ENCODE peak calls at places on chromosomes 11 and 22, in five cellular contexts. One of them, this sample, is unnamed.

GRCh38 chr11:34075178-34075820 is 23.8 kb downstream of the CAPRIN1 start:
- ATAC-seq in K562: no peak
- ATAC-seq in HepG2: no peak
- ATAC-seq in Panc1: peak
- ATAC-seq in GM12878: no peak
- ATAC-seq in this sample: no peak

GRCh38 chr22:18997306-18997924 is 61.3 kb upstream of the PRODH start:
- ATAC-seq in K562: no peak
- ATAC-seq in HepG2: no peak
- ATAC-seq in Panc1: no peak
- ATAC-seq in GM12878: no peak
- ATAC-seq in this sample: no peak

GRCh38 chr11:61369372-61370348 is 7.5 kb downstream of the TMEM138 start:
- ATAC-seq in K562: peak
- ATAC-seq in HepG2: peak
- ATAC-seq in Panc1: peak
- ATAC-seq in GM12878: peak
- ATAC-seq in this sample: peak

GRCh38 chr11:47480762-47481161 is 31.8 kb upstream of the RAPSN start:
- ATAC-seq in K562: no peak
- ATAC-seq in HepG2: no peak
- ATAC-seq in Panc1: no peak
- ATAC-seq in GM12878: no peak
- ATAC-seq in this sample: no peak

GRCh38 chr11:114125959-114126358 is 66.4 kb downstream of the ZBTB16 start:
- ATAC-seq in K562: no peak
- ATAC-seq in HepG2: no peak
- ATAC-seq in Panc1: no peak
- ATAC-seq in GM12878: no peak
- ATAC-seq in this sample: no peak

GRCh38 chr11:67442504-67443398 is 525 bp downstream of the CORO1B start:
- ATAC-seq in K562: peak
- ATAC-seq in HepG2: peak
- ATAC-seq in Panc1: peak
- ATAC-seq in GM12878: no peak
- ATAC-seq in this sample: peak

GRCh38 chr11:113261709-113262475 is 52.5 kb upstream of the TTC12 start:
- ATAC-seq in K562: peak
- ATAC-seq in HepG2: no peak
- ATAC-seq in Panc1: no peak
- ATAC-seq in GM12878: no peak
- ATAC-seq in this sample: no peak

GRCh38 chr11:68506908-68507307 is 46.4 kb downstream of the PPP6R3 start:
- ATAC-seq in K562: no peak
- ATAC-seq in HepG2: no peak
- ATAC-seq in Panc1: no peak
- ATAC-seq in GM12878: peak
- ATAC-seq in this sample: no peak

GRCh38 chr11:78525720-78526119 is 48.9 kb downstream of the NARS2 start:
- ATAC-seq in K562: no peak
- ATAC-seq in HepG2: no peak
- ATAC-seq in Panc1: no peak
- ATAC-seq in GM12878: no peak
- ATAC-seq in this sample: no peak

GRCh38 chr11:12889243-12889642 is 119.9 kb upstream of the RASSF10 start:
- ATAC-seq in K562: no peak
- ATAC-seq in HepG2: no peak
- ATAC-seq in Panc1: no peak
- ATAC-seq in GM12878: no peak
- ATAC-seq in this sample: peak

GRCh38 chr22:46172522-46172921 is 22.2 kb downstream of the PPARA start:
- ATAC-seq in K562: no peak
- ATAC-seq in HepG2: no peak
- ATAC-seq in Panc1: no peak
- ATAC-seq in GM12878: no peak
- ATAC-seq in this sample: no peak

GRCh38 chr11:9672288-9672916 is 8.5 kb downstream of the SWAP70 start:
- ATAC-seq in K562: no peak
- ATAC-seq in HepG2: no peak
- ATAC-seq in Panc1: no peak
- ATAC-seq in GM12878: no peak
- ATAC-seq in this sample: no peak

GRCh38 chr11:57546869-57547518 is 9.6 kb downstream of the SMTNL1 start:
- ATAC-seq in K562: peak
- ATAC-seq in HepG2: peak
- ATAC-seq in Panc1: peak
- ATAC-seq in GM12878: peak
- ATAC-seq in this sample: no peak

GRCh38 chr11:1389103-1389931 is 417 bp upstream of the BRSK2 start:
- ATAC-seq in K562: peak
- ATAC-seq in HepG2: peak
- ATAC-seq in Panc1: peak
- ATAC-seq in GM12878: peak
- ATAC-seq in this sample: peak
- TF ChIP-seq POLR2AphosphoS5 in K562: no peak
- TF ChIP-seq POLR2AphosphoS5 in HepG2: no peak
- TF ChIP-seq POLR2AphosphoS5 in Panc1: peak
- TF ChIP-seq POLR2AphosphoS5 in GM12878: no peak
- TF ChIP-seq POLR2AphosphoS5 in this sample: no peak

DNA sequence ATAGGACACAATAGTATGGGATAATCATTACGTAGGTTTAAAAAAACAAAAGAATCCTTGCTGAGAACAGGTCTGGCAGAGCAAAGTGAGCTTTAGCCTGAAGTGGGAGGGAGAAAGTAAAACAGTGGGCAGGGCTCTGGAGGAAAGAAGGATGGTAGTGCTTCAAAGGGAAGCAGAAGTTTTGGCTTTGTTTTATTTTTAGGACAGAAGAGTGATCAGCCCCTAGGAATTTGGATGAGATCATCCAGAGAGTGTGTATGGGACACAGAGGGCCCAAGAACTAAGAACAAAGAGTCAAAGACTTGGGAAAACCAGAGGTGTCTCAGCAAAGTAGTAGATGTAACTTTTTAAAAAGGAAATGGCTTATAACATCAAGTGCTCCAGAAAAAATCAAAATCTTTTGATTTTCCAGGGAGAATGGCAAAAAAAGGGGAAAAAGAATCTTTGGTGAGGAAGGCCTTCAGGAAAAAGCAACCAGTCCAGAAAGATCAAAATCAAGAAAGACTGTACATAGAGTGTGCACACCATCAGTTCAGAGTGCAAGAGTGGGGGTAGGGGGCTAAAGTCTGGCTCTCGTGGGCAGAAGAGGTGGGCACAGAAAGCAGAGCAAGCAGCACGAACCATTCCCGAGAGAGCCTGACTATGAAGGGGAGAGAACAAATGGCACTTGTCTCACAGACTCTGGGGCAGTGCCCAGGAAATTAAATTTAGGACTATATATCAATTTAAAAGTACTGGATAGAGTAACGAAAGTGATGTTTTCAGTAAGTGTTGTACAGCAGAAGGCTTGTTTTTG is 30.1 kb downstream of the MAPK1 start:
- ATAC-seq in K562: peak
- ATAC-seq in HepG2: peak
- ATAC-seq in Panc1: no peak
- ATAC-seq in GM12878: no peak
- ATAC-seq in this sample: peak
- TF ChIP-seq POLR2AphosphoS5 in K562: no peak
- TF ChIP-seq POLR2AphosphoS5 in HepG2: no peak
- TF ChIP-seq POLR2AphosphoS5 in Panc1: no peak
- TF ChIP-seq POLR2AphosphoS5 in GM12878: no peak
- TF ChIP-seq POLR2AphosphoS5 in this sample: peak

DNA sequence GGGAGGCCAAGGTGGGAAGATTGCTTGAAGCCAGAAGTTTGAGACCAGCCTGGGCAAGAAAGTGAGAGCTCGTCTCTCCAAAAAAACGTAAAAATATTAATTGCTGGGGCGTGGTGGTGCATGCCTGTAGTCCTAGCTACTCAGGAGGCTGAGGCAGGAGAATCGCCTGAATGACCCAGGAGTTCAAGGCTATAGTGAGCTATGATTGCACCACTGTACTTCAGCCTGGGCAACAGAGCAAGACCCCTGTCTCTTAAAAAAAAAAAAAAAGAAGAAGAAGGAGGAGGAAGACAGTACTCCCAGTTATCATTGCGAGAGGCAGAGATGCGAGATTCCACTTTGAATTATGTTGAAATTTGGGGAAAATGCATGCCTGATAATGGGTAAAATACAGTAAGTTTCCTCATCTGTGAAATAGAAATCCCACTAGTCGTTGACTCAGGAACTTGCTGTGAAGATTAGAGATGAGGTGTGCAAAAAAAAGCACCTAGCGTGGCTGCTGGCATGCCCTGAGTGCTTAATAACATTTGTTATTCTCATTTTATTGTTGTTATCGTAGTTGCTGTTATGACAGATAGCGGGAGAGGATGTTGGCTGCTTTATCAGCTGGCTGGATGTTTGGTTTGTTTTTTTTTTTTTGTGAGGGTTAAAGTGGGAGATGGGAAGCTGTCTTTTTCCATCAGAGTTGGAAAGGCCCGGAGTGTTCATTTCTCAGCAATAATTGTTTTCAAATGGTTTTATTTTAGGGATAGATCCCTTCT is 33.5 kb downstream of the BCR start:
- ATAC-seq in K562: no peak
- ATAC-seq in HepG2: no peak
- ATAC-seq in Panc1: no peak
- ATAC-seq in GM12878: no peak
- ATAC-seq in this sample: no peak
- TF ChIP-seq POLR2AphosphoS5 in K562: no peak
- TF ChIP-seq POLR2AphosphoS5 in HepG2: no peak
- TF ChIP-seq POLR2AphosphoS5 in Panc1: no peak
- TF ChIP-seq POLR2AphosphoS5 in GM12878: no peak
- TF ChIP-seq POLR2AphosphoS5 in this sample: no peak

DNA sequence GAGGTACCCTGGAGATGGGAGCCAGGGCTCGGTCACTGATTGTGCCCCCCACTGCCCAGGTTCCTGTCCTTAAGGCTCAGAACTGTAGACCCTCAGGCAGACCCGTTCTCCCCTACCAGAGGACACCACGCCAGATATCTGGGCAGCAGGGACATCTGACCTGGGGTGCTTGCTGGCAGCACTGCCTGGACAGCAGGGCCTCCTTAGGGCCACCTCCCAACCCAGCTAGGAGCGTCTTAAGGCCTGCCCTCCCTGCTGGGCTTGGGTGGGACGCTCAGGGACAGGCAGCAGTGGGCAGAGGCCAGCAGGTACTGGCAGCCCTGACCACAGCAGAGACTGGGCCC is 3.1 kb downstream of the POLR2L start:
- ATAC-seq in K562: no peak
- ATAC-seq in HepG2: no peak
- ATAC-seq in Panc1: no peak
- ATAC-seq in GM12878: no peak
- ATAC-seq in this sample: no peak
- TF ChIP-seq POLR2AphosphoS5 in K562: no peak
- TF ChIP-seq POLR2AphosphoS5 in HepG2: no peak
- TF ChIP-seq POLR2AphosphoS5 in Panc1: peak
- TF ChIP-seq POLR2AphosphoS5 in GM12878: peak
- TF ChIP-seq POLR2AphosphoS5 in this sample: no peak

DNA sequence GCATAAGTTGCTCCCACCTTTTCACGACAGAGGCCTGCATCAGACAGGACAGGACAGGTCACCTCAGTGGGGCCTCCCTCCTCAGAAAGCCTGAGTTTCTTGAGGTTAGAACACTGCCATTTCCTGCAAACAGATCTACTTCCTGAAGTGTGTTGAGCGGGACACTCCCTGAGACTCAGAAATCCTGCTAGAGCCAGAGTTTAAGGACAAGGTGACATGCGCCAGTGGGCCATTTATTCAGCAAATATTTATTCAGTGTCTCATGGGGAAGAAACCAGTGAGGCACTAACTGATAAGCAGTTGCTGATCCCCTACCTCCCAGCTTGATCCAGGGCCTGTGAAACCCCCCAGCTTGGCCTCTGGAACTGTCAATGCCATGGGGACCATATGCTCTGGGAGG is 454.6 kb downstream of the SOX6 start:
- ATAC-seq in K562: no peak
- ATAC-seq in HepG2: peak
- ATAC-seq in Panc1: no peak
- ATAC-seq in GM12878: no peak
- ATAC-seq in this sample: no peak
- TF ChIP-seq POLR2AphosphoS5 in K562: no peak
- TF ChIP-seq POLR2AphosphoS5 in HepG2: no peak
- TF ChIP-seq POLR2AphosphoS5 in Panc1: no peak
- TF ChIP-seq POLR2AphosphoS5 in GM12878: no peak
- TF ChIP-seq POLR2AphosphoS5 in this sample: no peak

GRCh38 chr22:37609240-37610152 is 862 bp downstream of the GGA1 start:
- ATAC-seq in K562: peak
- ATAC-seq in HepG2: peak
- ATAC-seq in Panc1: no peak
- ATAC-seq in GM12878: peak
- ATAC-seq in this sample: no peak

GRCh38 chr22:37607912-37608476 is 640 bp upstream of the GGA1 start:
- ATAC-seq in K562: no peak
- ATAC-seq in HepG2: peak
- ATAC-seq in Panc1: peak
- ATAC-seq in GM12878: peak
- ATAC-seq in this sample: no peak

GRCh38 chr22:37610480-37611148 is 2.0 kb downstream of the GGA1 start:
- ATAC-seq in K562: no peak
- ATAC-seq in HepG2: no peak
- ATAC-seq in Panc1: no peak
- ATAC-seq in GM12878: no peak
- ATAC-seq in this sample: no peak

GRCh38 chr22:37607010-37607911 is 1.4 kb upstream of the GGA1 start:
- ATAC-seq in K562: peak
- ATAC-seq in HepG2: peak
- ATAC-seq in Panc1: peak
- ATAC-seq in GM12878: peak
- ATAC-seq in this sample: no peak

GRCh38 chr22:37608477-37609239 is at the start of gene GGA1:
- ATAC-seq in K562: peak
- ATAC-seq in HepG2: peak
- ATAC-seq in Panc1: peak
- ATAC-seq in GM12878: peak
- ATAC-seq in this sample: peak
- TF ChIP-seq POLR2AphosphoS5 in K562: no peak
- TF ChIP-seq POLR2AphosphoS5 in HepG2: peak
- TF ChIP-seq POLR2AphosphoS5 in Panc1: peak
- TF ChIP-seq POLR2AphosphoS5 in GM12878: peak
- TF ChIP-seq POLR2AphosphoS5 in this sample: peak

DNA sequence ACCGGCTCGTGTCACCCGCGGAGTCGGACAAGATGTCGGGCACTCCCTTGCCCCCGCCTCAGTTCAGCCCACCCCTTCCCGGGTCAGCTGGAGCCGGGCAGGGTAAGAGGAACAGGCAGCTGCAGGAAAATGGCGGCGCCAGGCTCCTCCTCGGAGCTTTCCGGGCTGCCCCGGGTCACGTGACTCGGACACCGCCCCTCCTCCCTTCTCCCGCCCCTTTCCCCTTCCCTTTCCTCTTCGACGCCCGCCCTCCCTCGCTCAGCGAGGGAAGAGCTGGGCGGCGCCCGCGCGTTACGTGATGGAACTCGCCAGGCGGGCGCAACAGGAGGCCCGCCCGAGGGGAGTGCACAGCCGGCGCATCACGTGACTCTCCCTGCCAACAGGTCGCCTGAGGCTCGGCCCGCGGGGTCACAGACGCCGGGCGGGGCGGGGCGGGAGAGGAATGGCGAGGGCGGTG is at the start of gene PICALM:
- ATAC-seq in K562: peak
- ATAC-seq in HepG2: peak
- ATAC-seq in Panc1: peak
- ATAC-seq in GM12878: peak
- ATAC-seq in this sample: peak
- TF ChIP-seq POLR2AphosphoS5 in K562: peak
- TF ChIP-seq POLR2AphosphoS5 in HepG2: peak
- TF ChIP-seq POLR2AphosphoS5 in Panc1: peak
- TF ChIP-seq POLR2AphosphoS5 in GM12878: no peak
- TF ChIP-seq POLR2AphosphoS5 in this sample: peak

GRCh38 chr11:19980957-19981669 is 179.2 kb downstream of the DBX1 start:
- ATAC-seq in K562: peak
- ATAC-seq in HepG2: peak
- ATAC-seq in Panc1: no peak
- ATAC-seq in GM12878: no peak
- ATAC-seq in this sample: peak
- TF ChIP-seq POLR2AphosphoS5 in K562: peak
- TF ChIP-seq POLR2AphosphoS5 in HepG2: no peak
- TF ChIP-seq POLR2AphosphoS5 in Panc1: no peak
- TF ChIP-seq POLR2AphosphoS5 in GM12878: no peak
- TF ChIP-seq POLR2AphosphoS5 in this sample: peak

This sample was measured in gastroesophageal sphincter.